ENCODE peak calls at places on chromosome 14, in four cellular contexts. T, G, W and L are unnamed samples.
A peak's percentile ranks its signal among the peaks of the same experiment; 100 is the strongest.

GRCh38 chr14:91323671-91324605 is 79.4 kb upstream of the GPR68 start:
- DNase-seq in T (peak; percentile 61), G (peak; percentile 17), W (peak; percentile 93), L (peak; percentile 93)

GRCh38 chr14:61673305-61673704 is 22.0 kb upstream of the HIF1A start:
- DNase-seq in T (peak; percentile 68), G (no peak), W (peak; percentile 58), L (no peak)

GRCh38 chr14:68468437-68469207 is 324.2 kb downstream of the ZFP36L1 start:
- DNase-seq in T (no peak), G (peak; percentile 96), W (peak; percentile 33), L (no peak)

GRCh38 chr14:66619952-66620351 is 112.0 kb downstream of the GPHN start:
- DNase-seq in T (no peak), G (no peak), W (no peak), L (no peak)

GRCh38 chr14:61582815-61583214 is 112.5 kb upstream of the HIF1A start:
- DNase-seq in T (no peak), G (no peak), W (no peak), L (no peak)

GRCh38 chr14:66503532-66503931 is 4.4 kb upstream of the GPHN start:
- DNase-seq in T (no peak), G (peak; percentile 89), W (peak; percentile 39), L (no peak)

GRCh38 chr14:69882086-69882864 is 3.1 kb downstream of the SMOC1 start:
- DNase-seq in T (no peak), G (no peak), W (no peak), L (no peak)

GRCh38 chr14:85579957-85580356 is 50.0 kb downstream of the FLRT2 start:
- DNase-seq in T (no peak), G (peak; percentile 45), W (no peak), L (no peak)

GRCh38 chr14:90517431-90517841 is 120.6 kb downstream of the CALM1 start:
- DNase-seq in T (no peak), G (no peak), W (no peak), L (no peak)

GRCh38 chr14:71610149-71610548 is 322.1 kb upstream of the RGS6 start:
- DNase-seq in T (no peak), G (no peak), W (no peak), L (no peak)

GRCh38 chr14:45135659-45136314 is at the start of gene FANCM:
- DNase-seq in T (peak; percentile 99), G (peak; percentile 96), W (peak; percentile 98), L (peak; percentile 96)

DNA sequence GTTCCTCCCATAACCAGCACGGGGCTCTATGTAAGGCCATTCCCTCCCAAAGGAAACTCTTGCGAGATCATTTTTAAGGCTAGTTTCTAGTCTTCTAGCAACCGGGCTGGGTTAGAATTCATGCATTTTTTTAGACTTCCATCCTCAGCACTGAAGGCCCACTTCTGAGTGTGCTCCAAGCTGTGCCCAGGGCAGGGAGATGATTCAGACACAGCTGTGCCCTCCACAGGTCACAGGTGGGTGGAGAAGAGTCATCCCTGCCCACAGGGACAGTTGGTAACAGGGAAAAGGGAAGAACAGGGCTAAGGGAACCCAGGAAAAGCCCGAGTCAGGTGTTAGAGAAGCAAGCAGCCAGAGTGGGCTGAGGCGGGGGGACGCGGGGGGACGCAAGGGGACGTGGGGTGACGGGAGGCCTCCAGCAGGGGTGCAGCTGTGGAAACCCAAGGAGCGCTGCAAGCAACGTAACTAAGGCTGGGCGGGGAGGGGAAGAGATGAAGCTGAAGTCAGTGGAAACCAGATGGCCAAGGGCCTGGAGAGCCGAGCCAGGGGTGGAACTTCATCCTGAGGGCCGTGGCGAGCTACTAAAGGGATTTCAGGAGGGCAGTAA is 27.2 kb upstream of the PPP2R5C start:
- DNase-seq in T (no peak), G (no peak), W (no peak), L (no peak)
- H3K27ac ChIP-seq in T (no peak overlapping the region), G (no peak overlapping the region), W (no peak overlapping the region), L (no peak overlapping the region)

GRCh38 chr14:83247925-83248639 is 1714.4 kb upstream of the SEL1L start:
- DNase-seq in T (no peak), G (no peak), W (no peak), L (no peak)
- H3K9ac ChIP-seq in T (no peak overlapping the region), G (no peak overlapping the region), W (no peak overlapping the region), L (no peak overlapping the region)

GRCh38 chr14:50837271-50837670 is 6.3 kb upstream of the NIN start:
- DNase-seq in T (no peak), G (no peak), W (no peak), L (no peak)
- H3K4me1 ChIP-seq in T (no peaks in the 10 kb centered on the region), G (no peaks in the 10 kb centered on the region), W (no peaks in the 10 kb centered on the region), L (no peaks in the 10 kb centered on the region)

DNA sequence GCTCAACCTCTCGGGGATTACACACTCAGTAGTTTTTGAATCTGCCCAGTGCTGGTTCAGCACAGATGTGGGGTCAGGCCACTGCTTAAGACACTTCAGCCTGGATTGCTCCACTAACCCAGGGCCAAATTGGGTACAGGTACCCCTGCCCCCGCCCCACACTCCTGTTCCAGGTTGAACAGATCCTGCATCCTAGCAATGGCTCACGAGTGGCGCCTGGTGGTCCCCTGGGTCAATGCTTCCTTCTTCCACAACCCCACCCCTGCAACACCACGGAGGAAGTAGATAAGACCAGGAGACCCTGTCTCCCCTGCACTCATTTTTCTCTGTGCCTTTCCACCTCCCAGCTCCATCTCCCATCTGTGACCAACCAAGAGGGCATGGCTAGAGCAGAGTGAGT is 108.4 kb downstream of the ESRRB start:
- DNase-seq in T (peak; percentile 33), G (no peak), W (no peak), L (peak; percentile 65)
- H3K27ac ChIP-seq in T (no peak overlapping the region), G (no peak overlapping the region), W (no peak overlapping the region), L (no peak overlapping the region)

GRCh38 chr14:100160534-100160916 is 1.1 kb upstream of the DEGS2 start:
- DNase-seq in T (no peak), G (no peak), W (no peak), L (no peak)

GRCh38 chr14:100158566-100159106 is 809 bp downstream of the DEGS2 start:
- DNase-seq in T (no peak), G (no peak), W (no peak), L (no peak)

GRCh38 chr14:100156776-100157175 is 2.7 kb downstream of the DEGS2 start:
- DNase-seq in T (no peak), G (no peak), W (no peak), L (no peak)

GRCh38 chr14:100159865-100160533 is 554 bp upstream of the DEGS2 start:
- DNase-seq in T (peak; percentile 36), G (no peak), W (no peak), L (no peak)

GRCh38 chr14:100159107-100159864 is at the start of gene DEGS2:
- DNase-seq in T (peak; percentile 43), G (no peak), W (no peak), L (peak; percentile 94)
- H3K9ac ChIP-seq in T (no peak within 1 kb of the TSS), G (no peak within 1 kb of the TSS), W (no peak within 1 kb of the TSS), L (no peak within 1 kb of the TSS)

GRCh38 chr14:103165323-103165722 is 42.1 kb downstream of the TNFAIP2 start:
- DNase-seq in T (no peak), G (no peak), W (no peak), L (no peak)
- H3K4me1 ChIP-seq in T (no peaks in the 10 kb centered on the region), G (no peaks in the 10 kb centered on the region), W (no peaks in the 10 kb centered on the region), L (no peaks in the 10 kb centered on the region)

GRCh38 chr14:101857226-101857625 is 95.7 kb downstream of the PPP2R5C start:
- DNase-seq in T (peak; percentile 68), G (no peak), W (no peak), L (peak; percentile 76)

GRCh38 chr14:101859916-101860315 is 98.4 kb downstream of the PPP2R5C start:
- DNase-seq in T (no peak), G (no peak), W (no peak), L (no peak)

GRCh38 chr14:101861464-101861863 is 100.0 kb downstream of the PPP2R5C start:
- DNase-seq in T (no peak), G (no peak), W (no peak), L (no peak)

GRCh38 chr14:101859538-101859902 is 98.0 kb downstream of the PPP2R5C start:
- DNase-seq in T (no peak), G (no peak), W (no peak), L (no peak)

GRCh38 chr14:101858791-101859537 is 97.5 kb downstream of the PPP2R5C start:
- DNase-seq in T (no peak), G (no peak), W (no peak), L (no peak)
- H3K27ac ChIP-seq in T (no peak overlapping the region), G (no peak overlapping the region), W (no peak overlapping the region), L (no peak overlapping the region)

DNA sequence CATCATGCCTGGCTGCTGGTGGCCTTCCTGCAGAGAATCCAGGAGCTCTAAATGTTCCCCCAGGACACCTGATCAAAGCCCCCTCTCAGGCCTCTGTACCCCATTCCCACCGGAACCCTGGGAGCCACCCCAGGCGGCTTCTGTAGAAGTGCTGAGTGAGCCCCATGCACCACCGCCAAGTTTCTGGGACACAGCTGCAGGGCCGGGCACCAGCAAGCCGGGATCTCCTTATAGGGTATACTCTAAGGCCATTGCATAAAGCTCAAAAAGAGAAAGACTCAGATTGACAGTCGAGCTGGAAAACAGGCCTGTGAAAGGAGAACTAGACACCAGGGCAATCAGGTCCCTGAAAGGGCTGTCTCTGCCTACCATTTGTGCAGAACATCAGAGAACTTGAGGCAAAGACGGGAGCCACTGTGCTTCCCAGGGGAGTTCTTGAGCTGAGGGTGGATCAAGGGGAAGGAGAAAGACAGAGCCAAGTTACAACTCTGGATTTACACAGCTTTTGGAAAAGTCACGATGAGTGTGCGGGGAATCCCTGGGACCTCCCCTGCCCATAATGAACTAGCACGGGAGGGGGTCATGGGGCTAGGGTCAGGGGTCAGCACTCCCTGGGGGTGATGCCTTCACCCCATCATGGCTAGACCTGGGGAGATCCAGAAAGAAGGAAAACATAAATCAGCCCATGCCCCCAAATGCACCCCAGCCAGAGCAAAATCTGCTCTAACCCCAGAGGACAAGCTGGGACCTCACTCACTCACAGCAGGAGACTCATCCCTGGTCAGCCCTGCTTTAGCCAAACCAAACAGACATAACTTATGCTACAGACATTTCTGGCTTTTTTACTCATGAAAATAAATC is 51.1 kb downstream of the ITPK1 start:
- DNase-seq in T (no peak), G (peak; percentile 45), W (no peak), L (no peak)
- H3K9ac ChIP-seq in T (no peak overlapping the region), G (no peak overlapping the region), W (no peak overlapping the region), L (no peak overlapping the region)